ENCODE peak calls at places on chromosomes 1 and 21, in eight cellular contexts. Q, A, E, W, N, Z, V and G are unnamed samples.

GRCh38 chr1:92951141-92951582 is 10.1 kb downstream of the DIPK1A start:
- DNase-seq in V (no peak), N (no peak), A (no peak), E (peak), Z (peak), Q (peak), W (peak), G (peak)

GRCh38 chr1:186813420-186813819 is 15.3 kb upstream of the PLA2G4A start:
- DNase-seq in W (no peak), N (no peak), V (no peak), E (no peak), Q (no peak), Z (peak), A (peak), G (no peak)

GRCh38 chr1:42765832-42766722 is 751 bp downstream of the P3H1 start:
- DNase-seq in E (peak), W (peak), V (peak), Q (peak), A (peak), Z (peak), N (peak), G (peak)

GRCh38 chr21:33155457-33155856 is 74.3 kb upstream of the IFNAR2 start:
- DNase-seq in W (no peak), N (no peak), Z (no peak), A (no peak), E (no peak), Q (no peak), V (no peak), G (no peak)

GRCh38 chr1:116997666-116998065 is 3.9 kb upstream of the CD101 start:
- DNase-seq in E (no peak), W (no peak), Q (no peak), N (no peak), V (no peak), Z (peak), A (no peak), G (no peak)

GRCh38 chr1:177355575-177355974 is 184.8 kb downstream of the BRINP2 start:
- DNase-seq in Z (peak), E (peak), N (peak), W (peak), A (peak), Q (no peak), V (peak), G (peak)

GRCh38 chr1:41537788-41538351 is 53.4 kb upstream of the EDN2 start:
- DNase-seq in Z (peak), A (no peak), E (peak), W (no peak), N (no peak), V (no peak), Q (no peak), G (no peak)

GRCh38 chr1:222653178-222653827 is 35.4 kb downstream of the MIA3 start:
- DNase-seq in W (no peak), E (no peak), Q (no peak), A (no peak), V (no peak), Z (no peak), N (no peak), G (peak)

GRCh38 chr1:159071970-159072582 is 4.5 kb downstream of the AIM2 start:
- DNase-seq in E (peak), Z (peak), W (peak), N (peak), V (peak), Q (peak), A (peak), G (peak)

GRCh38 chr1:103218821-103219220 is 110.5 kb upstream of the COL11A1 start:
- DNase-seq in A (no peak), E (no peak), Q (no peak), Z (no peak), N (no peak), V (no peak), W (no peak), G (no peak)

GRCh38 chr1:172719694-172720138 is 60.8 kb downstream of the FASLG start:
- DNase-seq in Q (peak), A (peak), E (peak), W (peak), Z (peak), V (peak), N (peak), G (peak)

GRCh38 chr21:41363370-41364270 is 1.8 kb downstream of the MX2 start:
- DNase-seq in Q (no peak), E (no peak), W (no peak), N (no peak), Z (no peak), A (no peak), V (no peak), G (no peak)

GRCh38 chr1:15620155-15620545 is 2.9 kb downstream of the DDI2 start:
- DNase-seq in W (no peak), Z (peak), Q (no peak), N (no peak), A (no peak), V (no peak), E (peak), G (no peak)

GRCh38 chr1:14742181-14742980 is 143.9 kb downstream of the KAZN start:
- DNase-seq in A (peak), N (no peak), Q (peak), V (no peak), W (peak), E (peak), Z (peak), G (no peak)

GRCh38 chr1:11281518-11282331 is 8.7 kb downstream of the UBIAD1 start:
- DNase-seq in A (no peak), V (no peak), Z (peak), E (peak), Q (no peak), W (no peak), N (no peak), G (no peak)

GRCh38 chr1:38953433-38953860 is 11.8 kb upstream of the RHBDL2 start:
- DNase-seq in Q (no peak), Z (peak), W (no peak), A (peak), V (no peak), N (peak), E (peak), G (no peak)

GRCh38 chr1:46520063-46520911 is 30.7 kb downstream of the DMBX1 start:
- DNase-seq in V (no peak), W (no peak), Z (peak), A (peak), N (peak), E (peak), Q (peak), G (no peak)

GRCh38 chr1:180116964-180117763 is 37.5 kb upstream of the QSOX1 start:
- DNase-seq in V (no peak), W (no peak), Z (no peak), A (no peak), E (peak), Q (peak), N (no peak), G (no peak)

GRCh38 chr1:31701137-31701736 is 2.6 kb downstream of the COL16A1 start:
- DNase-seq in W (no peak), N (no peak), Q (no peak), A (no peak), E (peak), V (peak), Z (peak), G (no peak)

GRCh38 chr1:178057863-178058576 is 35.9 kb upstream of the RASAL2 start:
- DNase-seq in V (no peak), Q (no peak), N (peak), Z (peak), E (no peak), A (peak), W (no peak), G (no peak)

GRCh38 chr1:110267260-110267659 is 57.1 kb downstream of the KCNC4 start:
- DNase-seq in N (no peak), A (no peak), Z (no peak), E (no peak), W (no peak), V (no peak), Q (no peak), G (no peak)

GRCh38 chr1:25169610-25170009 is 62.7 kb downstream of the SYF2 start:
- DNase-seq in V (no peak), A (no peak), N (no peak), Q (no peak), W (no peak), Z (no peak), E (no peak), G (no peak)

GRCh38 chr1:904271-904950 is 19.3 kb upstream of the SAMD11 start:
- DNase-seq in A (peak), W (peak), V (peak), Q (peak), E (peak), N (peak), Z (peak), G (peak)

GRCh38 chr1:54835131-54835898 is 34.2 kb upstream of the TTC22 start:
- DNase-seq in Z (no peak), W (no peak), N (no peak), A (no peak), V (no peak), E (no peak), Q (no peak), G (no peak)

GRCh38 chr1:31054349-31054748 is 11.2 kb downstream of the PUM1 start:
- DNase-seq in W (no peak), Q (no peak), A (no peak), V (no peak), Z (peak), E (no peak), N (no peak), G (no peak)

GRCh38 chr1:117534995-117535467 is 70.8 kb upstream of the TENT5C start:
- DNase-seq in A (peak), N (peak), W (peak), Z (peak), E (peak), V (peak), Q (peak), G (peak)

GRCh38 chr1:5961601-5962000 is 30.6 kb downstream of the NPHP4 start:
- DNase-seq in N (no peak), Z (no peak), Q (no peak), V (no peak), A (no peak), E (no peak), W (no peak), G (no peak)

GRCh38 chr1:171736204-171736603 is 5.7 kb downstream of the VAMP4 start:
- DNase-seq in E (no peak), V (no peak), N (no peak), A (no peak), Q (no peak), Z (no peak), W (no peak), G (no peak)

GRCh38 chr1:76292418-76293184 is 218.1 kb downstream of the ST6GALNAC3 start:
- DNase-seq in N (no peak), W (peak), A (no peak), V (no peak), E (no peak), Z (no peak), Q (no peak), G (no peak)

GRCh38 chr21:45403825-45404725 is 890 bp upstream of the COL18A1 start:
- DNase-seq in E (no peak), A (peak), V (no peak), N (peak), W (no peak), Q (no peak), Z (peak), G (no peak)

GRCh38 chr1:66747500-66747899 is 4.8 kb upstream of the DYNLT5 start:
- DNase-seq in N (no peak), V (no peak), Q (no peak), E (no peak), Z (peak), W (no peak), A (no peak), G (no peak)

GRCh38 chr1:108327534-108328462 is 83.9 kb upstream of the NBPF4 start:
- DNase-seq in Z (no peak), N (peak), V (no peak), Q (peak), W (no peak), A (peak), E (peak), G (no peak)

GRCh38 chr1:31548518-31548898 is 27.8 kb upstream of the TINAGL1 start:
- DNase-seq in W (no peak), Z (no peak), Q (no peak), A (peak), V (peak), N (no peak), E (no peak), G (no peak)

GRCh38 chr1:227885648-227886502 is 61.9 kb downstream of the WNT9A start:
- DNase-seq in A (no peak), Q (peak), Z (peak), E (peak), N (no peak), V (peak), W (no peak), G (no peak)

GRCh38 chr1:165650981-165651625 is 20.1 kb downstream of the MGST3 start:
- DNase-seq in Z (no peak), W (no peak), E (no peak), Q (no peak), A (no peak), V (no peak), N (no peak), G (no peak)
- TF ChIP-seq EZH2phosphoT487 in Z (no peak), W (no peak), E (no peak), Q (no peak), A (no peak), V (no peak), N (no peak), G (no peak)

GRCh38 chr1:94314222-94314858 is 77.0 kb upstream of the ARHGAP29 start:
- DNase-seq in E (no peak), W (no peak), N (no peak), V (no peak), A (no peak), Z (no peak), Q (no peak), G (no peak)

GRCh38 chr1:94306521-94306920 is 69.1 kb upstream of the ARHGAP29 start:
- DNase-seq in Z (no peak), E (no peak), W (no peak), A (no peak), N (no peak), V (no peak), Q (no peak), G (no peak)

GRCh38 chr1:94309216-94309615 is 71.8 kb upstream of the ARHGAP29 start:
- DNase-seq in Z (no peak), E (no peak), N (no peak), Q (no peak), A (no peak), V (no peak), W (no peak), G (no peak)

GRCh38 chr1:94309829-94310569 is 72.6 kb upstream of the ARHGAP29 start:
- DNase-seq in E (no peak), W (no peak), Q (no peak), V (no peak), A (no peak), N (no peak), Z (no peak), G (no peak)

DNA sequence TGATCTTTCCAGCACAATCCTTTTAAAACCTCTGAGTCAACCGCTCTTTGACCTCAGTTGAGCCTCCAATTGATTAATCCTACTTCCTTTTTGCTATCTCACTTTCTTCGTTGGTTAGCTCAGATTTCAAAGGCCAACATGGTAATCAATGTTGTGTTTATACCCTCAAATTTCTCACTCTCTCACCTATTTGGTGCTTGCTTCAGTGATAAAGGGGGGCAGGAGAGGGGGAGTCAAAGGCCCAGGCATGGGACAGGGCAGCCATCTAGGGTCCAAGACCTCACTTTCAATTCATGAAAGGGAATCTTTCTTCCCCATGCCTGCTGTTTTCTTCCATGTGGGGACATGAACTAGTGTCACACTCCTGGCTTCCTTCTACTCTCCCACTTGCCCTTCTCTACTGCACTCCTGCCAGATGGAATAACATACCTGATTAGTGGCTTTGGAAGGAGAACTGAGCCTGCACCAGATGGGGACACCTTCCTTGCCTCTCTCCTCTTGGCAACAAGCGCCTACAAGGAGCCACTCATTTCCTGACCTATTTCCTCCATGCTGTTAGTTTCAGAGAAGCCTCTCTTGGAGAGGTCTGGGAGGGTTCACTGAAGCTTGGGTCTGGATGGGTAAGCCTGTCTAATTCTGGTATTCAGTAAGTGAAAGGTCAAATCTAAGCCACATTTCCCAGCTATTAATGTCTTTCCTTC is 73.3 kb upstream of the ARHGAP29 start:
- DNase-seq in Z (no peak), W (no peak), A (no peak), N (no peak), E (no peak), Q (no peak), V (no peak), G (no peak)
- TF ChIP-seq EZH2phosphoT487 in Z (no peak), W (no peak), A (no peak), N (no peak), E (no peak), Q (no peak), V (no peak), G (no peak)

GRCh38 chr1:219350172-219350571 is 176.5 kb downstream of the LYPLAL1 start:
- DNase-seq in Q (no peak), E (no peak), W (no peak), N (no peak), Z (no peak), V (no peak), A (no peak), G (no peak)
- TF ChIP-seq EZH2phosphoT487 in Q (no peak), E (no peak), W (no peak), N (no peak), Z (no peak), V (no peak), A (no peak), G (no peak)

DNA sequence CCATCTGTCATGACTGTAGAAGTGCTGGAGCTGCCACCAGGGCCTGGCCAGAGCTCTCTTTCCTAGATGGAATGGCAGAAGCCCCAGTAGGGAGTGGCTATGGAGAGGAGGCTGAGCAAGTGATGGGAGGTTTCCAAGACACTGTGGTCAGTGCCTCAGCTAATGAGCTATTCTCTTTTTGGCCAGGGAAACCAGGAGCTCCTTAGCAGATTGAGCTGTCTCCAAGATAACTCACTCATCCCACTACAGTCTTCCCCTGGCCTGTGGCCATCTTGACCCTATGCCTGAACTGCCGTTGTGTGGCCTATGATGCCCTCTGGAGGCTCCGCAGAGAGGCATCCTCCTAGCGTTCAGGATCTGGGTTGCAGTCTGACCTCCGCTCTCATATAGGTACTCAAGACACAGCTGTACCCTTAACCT is 60.5 kb downstream of the ERI3 start:
- DNase-seq in Z (peak), W (no peak), Q (peak), V (peak), E (no peak), A (peak), N (peak), G (no peak)
- TF ChIP-seq EZH2phosphoT487 in Z (no peak), W (no peak), Q (no peak), V (no peak), E (no peak), A (no peak), N (no peak), G (no peak)

GRCh38 chr1:150150511-150151021 is 850 bp downstream of the PLEKHO1 start:
- DNase-seq in E (no peak), Q (no peak), A (peak), N (peak), V (peak), Z (peak), W (peak), G (no peak)

GRCh38 chr1:150149490-150150453 is at the start of gene PLEKHO1:
- DNase-seq in W (peak), N (peak), Q (no peak), V (peak), Z (peak), E (peak), A (peak), G (peak)

GRCh38 chr1:150152182-150152536 is 2.4 kb downstream of the PLEKHO1 start:
- DNase-seq in Q (no peak), A (no peak), V (no peak), N (no peak), Z (peak), E (no peak), W (no peak), G (no peak)

GRCh38 chr1:150152772-150153461 is 3.2 kb downstream of the PLEKHO1 start:
- DNase-seq in E (peak), Q (no peak), W (no peak), V (no peak), Z (peak), A (no peak), N (no peak), G (no peak)

DNA sequence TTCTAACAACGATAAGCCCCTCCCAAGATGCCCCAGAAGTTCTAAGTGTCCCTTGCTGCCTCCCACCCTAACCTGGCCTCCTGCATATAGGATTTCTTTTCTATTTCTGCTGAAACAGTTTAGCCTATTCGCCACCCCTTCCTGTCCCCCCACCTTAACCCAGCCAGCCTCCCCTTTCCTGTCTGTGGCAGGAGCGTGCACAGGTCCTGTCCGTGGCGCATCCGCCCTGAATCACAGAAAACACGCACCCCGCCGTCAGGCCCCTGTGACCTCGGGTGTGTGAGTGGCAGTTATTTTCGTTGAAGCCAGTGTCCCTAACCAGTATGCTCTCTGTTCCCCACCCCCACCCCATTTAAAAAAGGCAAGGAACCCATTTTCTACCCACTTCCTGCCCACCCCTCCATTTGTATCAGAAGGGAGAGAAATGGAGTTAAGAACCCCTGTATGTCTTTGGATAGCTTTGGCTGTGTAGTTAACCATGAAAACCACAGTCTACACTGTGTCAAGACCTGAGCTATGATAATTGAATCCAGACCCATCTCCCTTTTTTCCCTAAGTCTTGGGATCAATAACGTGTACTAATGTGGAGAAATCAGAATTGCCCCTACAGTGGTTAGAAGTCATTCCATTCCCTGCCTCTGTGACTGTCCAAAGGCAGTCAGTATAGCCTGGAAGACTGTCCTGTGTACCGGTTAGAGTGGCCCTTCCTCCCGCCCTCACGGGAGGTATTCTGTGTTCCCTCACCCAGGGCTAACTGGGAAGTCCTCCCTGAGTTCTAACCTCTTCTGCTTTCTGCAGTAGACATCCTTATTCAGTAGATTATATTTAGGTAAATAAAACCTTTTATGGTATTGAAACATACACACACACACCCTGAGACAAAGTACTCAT is 1.8 kb downstream of the PLEKHO1 start:
- DNase-seq in A (no peak), Q (no peak), E (no peak), W (peak), N (no peak), V (peak), Z (peak), G (no peak)
- TF ChIP-seq EZH2phosphoT487 in A (no peak), Q (no peak), E (no peak), W (no peak), N (no peak), V (no peak), Z (no peak), G (no peak)

GRCh38 chr1:2115922-2116341 is 65.7 kb downstream of the PRKCZ start:
- DNase-seq in A (peak), E (no peak), Q (no peak), N (peak), V (no peak), Z (no peak), W (no peak), G (no peak)
- TF ChIP-seq EZH2phosphoT487 in A (no peak), E (no peak), Q (no peak), N (no peak), V (no peak), Z (no peak), W (no peak), G (no peak)

GRCh38 chr1:32774950-32775634 is 42.1 kb downstream of the YARS1 start:
- DNase-seq in Z (peak), N (no peak), E (peak), Q (no peak), A (no peak), V (peak), W (no peak), G (no peak)
- TF ChIP-seq EZH2phosphoT487 in Z (no peak), N (no peak), E (no peak), Q (no peak), A (no peak), V (no peak), W (no peak), G (no peak)